ENCODE peak calls at places on chromosomes 1 and 21, in nine cellular contexts. D is CD4-positive, alpha-beta T cell; Q is CD8-positive, alpha-beta T cell; M is AG04449; K is prostate gland; N is H9; P is lower leg skin; E is mammary epithelial cell; I is mucosa of descending colon. F is an unnamed sample.

GRCh38 chr1:238488406-238488805 is 597.7 kb upstream of the ZP4 start:
- DNase-seq in D (no peak), Q (no peak), M (no peak), K (no peak), N (no peak), P (no peak), E (no peak), I (no peak), F (no peak)

GRCh38 chr1:47986741-47987140 is 10.4 kb downstream of the TRABD2B start:
- DNase-seq in D (no peak), Q (no peak), M (no peak), K (no peak), N (no peak), P (no peak), E (no peak), I (no peak), F (no peak)

GRCh38 chr1:94463765-94464330 is 45.7 kb downstream of the ABCD3 start:
- DNase-seq in D (peak; percentile 0), Q (no peak), M (no peak), K (peak; percentile 27), N (no peak), P (no peak), E (peak; percentile 55), I (no peak), F (no peak)

GRCh38 chr21:36034211-36034913 is 26.0 kb downstream of the SETD4 start:
- DNase-seq in D (no peak), Q (no peak), M (no peak), K (no peak), N (no peak), P (no peak), E (no peak), I (no peak), F (no peak)

GRCh38 chr1:116409751-116410182 is 36.7 kb downstream of the ATP1A1 start:
- DNase-seq in D (no peak), Q (no peak), M (no peak), K (peak; percentile 36), N (no peak), P (no peak), E (peak; percentile 74), I (no peak), F (no peak)

GRCh38 chr1:92784051-92784638 is 763 bp downstream of the EVI5 start:
- DNase-seq in D (no peak), Q (peak; percentile 40), M (no peak), K (peak; percentile 20), N (peak; percentile 31), P (peak; percentile 86), E (peak; percentile 89), I (no peak), F (no peak)

GRCh38 chr1:184387069-184387870 is 441 bp downstream of the C1orf21 start:
- DNase-seq in D (peak; percentile 5), Q (peak; percentile 75), M (no peak), K (peak; percentile 43), N (peak; percentile 49), P (peak; percentile 89), E (peak; percentile 45), I (peak; percentile 66), F (peak; percentile 61)

GRCh38 chr1:151994956-151995355 is 1.3 kb upstream of the S100A10 start:
- DNase-seq in D (no peak), Q (no peak), M (peak; percentile 83), K (no peak), N (peak; percentile 54), P (no peak), E (peak; percentile 95), I (no peak), F (no peak)

GRCh38 chr1:72649211-72649888 is 367.0 kb upstream of the NEGR1 start:
- DNase-seq in D (no peak), Q (no peak), M (no peak), K (no peak), N (no peak), P (peak; percentile 72), E (peak; percentile 29), I (no peak), F (no peak)

GRCh38 chr1:87513971-87514660 is 185.4 kb downstream of the LMO4 start:
- DNase-seq in D (no peak), Q (no peak), M (no peak), K (no peak), N (no peak), P (no peak), E (no peak), I (no peak), F (no peak)

GRCh38 chr1:5992814-5993552 is 758 bp upstream of the NPHP4 start:
- DNase-seq in D (no peak), Q (peak; percentile 30), M (no peak), K (no peak), N (no peak), P (no peak), E (no peak), I (no peak), F (peak; percentile 30)

GRCh38 chr1:84078108-84078823 is 65.8 kb upstream of the PRKACB start:
- DNase-seq in D (no peak), Q (peak; percentile 21), M (no peak), K (no peak), N (no peak), P (peak; percentile 78), E (peak; percentile 42), I (no peak), F (peak; percentile 65)

GRCh38 chr1:40802078-40803075 is 18.8 kb downstream of the KCNQ4 start:
- DNase-seq in D (peak; percentile 75), Q (peak; percentile 85), M (no peak), K (peak; percentile 87), N (peak; percentile 95), P (peak; percentile 95), E (peak; percentile 58), I (peak; percentile 90), F (peak; percentile 88)

GRCh38 chr1:66940968-66941367 is 16.2 kb downstream of the MIER1 start:
- DNase-seq in D (no peak), Q (no peak), M (no peak), K (no peak), N (no peak), P (no peak), E (no peak), I (no peak), F (no peak)

GRCh38 chr1:93805027-93805426 is 74.0 kb downstream of the DNTTIP2 start:
- DNase-seq in D (no peak), Q (no peak), M (no peak), K (no peak), N (no peak), P (no peak), E (no peak), I (no peak), F (no peak)

GRCh38 chr1:85464497-85465098 is 361 bp downstream of the DDAH1 start:
- DNase-seq in D (no peak), Q (peak; percentile 19), M (no peak), K (peak; percentile 29), N (peak; percentile 72), P (peak; percentile 94), E (peak; percentile 52), I (peak; percentile 86), F (peak; percentile 85)

GRCh38 chr1:155223017-155223416 is 14.5 kb downstream of the MTX1 start:
- DNase-seq in D (no peak), Q (no peak), M (no peak), K (no peak), N (no peak), P (no peak), E (no peak), I (no peak), F (no peak)

GRCh38 chr1:155220566-155220965 is 12.1 kb downstream of the MTX1 start:
- DNase-seq in D (no peak), Q (no peak), M (no peak), K (no peak), N (no peak), P (no peak), E (no peak), I (peak; percentile 64), F (no peak)

GRCh38 chr1:155219592-155220031 is 11.1 kb downstream of the MTX1 start:
- DNase-seq in D (no peak), Q (no peak), M (no peak), K (no peak), N (peak; percentile 50), P (no peak), E (no peak), I (no peak), F (no peak)

GRCh38 chr1:155218854-155219591 is 10.5 kb downstream of the MTX1 start:
- DNase-seq in D (no peak), Q (no peak), M (no peak), K (peak; percentile 51), N (peak; percentile 57), P (no peak), E (peak; percentile 43), I (no peak), F (no peak)
- TF ChIP-seq CTCF in D (no peak), Q (no peak), M (no peak), K (no peak), N (no peak), P (no peak), E (no peak), I (no peak), F (no peak)

GRCh38 chr21:45152265-45152746 is 77.9 kb downstream of the ADARB1 start:
- DNase-seq in D (peak; percentile 53), Q (peak; percentile 85), M (no peak), K (no peak), N (peak; percentile 71), P (peak; percentile 87), E (no peak), I (peak; percentile 51), F (peak; percentile 57)
- TF ChIP-seq CTCF in D (peak; percentile 69), Q (peak; percentile 54), M (peak; percentile 73), K (no peak), N (peak; percentile 59), P (no peak), E (no peak), I (no peak), F (peak; percentile 22)

GRCh38 chr1:220876511-220877347 is 2.5 kb upstream of the HLX start:
- DNase-seq in D (no peak), Q (no peak), M (no peak), K (no peak), N (peak; percentile 71), P (no peak), E (no peak), I (no peak), F (no peak)
- TF ChIP-seq CTCF in D (no peak), Q (no peak), M (no peak), K (no peak), N (no peak), P (no peak), E (no peak), I (no peak), F (no peak)

GRCh38 chr1:212760126-212760823 is 31.3 kb downstream of the NSL1 start:
- DNase-seq in D (no peak), Q (peak; percentile 41), M (no peak), K (no peak), N (peak; percentile 81), P (no peak), E (no peak), I (peak; percentile 41), F (no peak)
- TF ChIP-seq CTCF in D (peak; percentile 39), Q (peak; percentile 39), M (peak; percentile 29), K (no peak), N (peak; percentile 80), P (no peak), E (peak; percentile 45), I (peak; percentile 9), F (peak; percentile 9)